ENCODE peak calls at places on chromosomes 1 and 21, in seven cellular contexts. N, R, Y, X, P, Q and T are unnamed samples.

GRCh38 chr1:64215576-64215975 is 12.2 kb downstream of the UBE2U start:
- DNase-seq in P (no peak), Y (no peak), Q (no peak), R (no peak), X (no peak), N (no peak), T (no peak)

GRCh38 chr1:213973129-213973528 is 14.6 kb upstream of the PROX1 start:
- DNase-seq in X (no peak), Q (no peak), R (no peak), N (no peak), Y (no peak), P (no peak), T (no peak)

GRCh38 chr1:199780948-199781347 is 246.6 kb upstream of the NR5A2 start:
- DNase-seq in P (no peak), Y (no peak), R (no peak), X (no peak), Q (no peak), N (peak; percentile 18), T (no peak)

GRCh38 chr1:180175806-180176205 is 21.1 kb downstream of the QSOX1 start:
- DNase-seq in N (no peak), P (no peak), X (no peak), Y (no peak), Q (peak; percentile 75), R (peak; percentile 54), T (peak; percentile 14)

GRCh38 chr1:101293461-101294045 is 56.7 kb downstream of the S1PR1 start:
- DNase-seq in Q (no peak), X (no peak), Y (peak; percentile 90), R (no peak), P (peak; percentile 64), N (peak; percentile 31), T (no peak)

GRCh38 chr21:42834730-42835191 is 44.6 kb downstream of the WDR4 start:
- DNase-seq in N (no peak), Y (no peak), Q (no peak), P (no peak), X (no peak), R (peak; percentile 83), T (no peak)

GRCh38 chr1:85576256-85576641 is 4.3 kb upstream of the CCN1 start:
- DNase-seq in Q (no peak), Y (no peak), P (no peak), R (no peak), N (no peak), X (peak; percentile 59), T (no peak)

GRCh38 chr1:234478481-234479309 is at the start of gene TARBP1:
- DNase-seq in Q (peak; percentile 72), X (peak; percentile 19), Y (peak; percentile 91), P (peak; percentile 46), R (no peak), N (peak; percentile 77), T (peak; percentile 78)

GRCh38 chr1:53576381-53576801 is 117.2 kb downstream of the DMRTB1 start:
- DNase-seq in Q (no peak), X (no peak), Y (no peak), N (no peak), P (no peak), R (peak; percentile 55), T (no peak)

GRCh38 chr21:39842741-39843146 is 24.5 kb upstream of the PCP4 start:
- DNase-seq in R (no peak), P (no peak), N (no peak), Y (no peak), Q (no peak), X (no peak), T (no peak)

GRCh38 chr1:173255214-173255813 is 48.2 kb upstream of the TNFSF4 start:
- DNase-seq in P (peak; percentile 52), Q (no peak), N (peak; percentile 74), X (peak; percentile 24), R (no peak), Y (peak; percentile 44), T (no peak)

GRCh38 chr1:26122988-26123973 is 11.7 kb downstream of the PDIK1L start:
- DNase-seq in P (peak; percentile 70), Y (no peak), X (no peak), R (no peak), N (no peak), Q (no peak), T (no peak)

GRCh38 chr1:3387401-3387800 is 67.1 kb upstream of the ARHGEF16 start:
- DNase-seq in P (no peak), X (no peak), R (no peak), Y (no peak), N (no peak), Q (no peak), T (no peak)

GRCh38 chr1:63732666-63733065 is 41.2 kb upstream of the ROR1 start:
- DNase-seq in Y (no peak), R (no peak), P (no peak), N (peak; percentile 28), Q (no peak), X (no peak), T (no peak)

GRCh38 chr1:46809071-46809470 is 10.2 kb downstream of the CYP4B1 start:
- DNase-seq in N (no peak), R (no peak), X (no peak), Q (no peak), Y (no peak), P (no peak), T (no peak)

GRCh38 chr21:45855248-45855801 is 126.2 kb upstream of the COL6A1 start:
- DNase-seq in Q (no peak), R (peak; percentile 68), Y (no peak), N (no peak), X (no peak), P (peak; percentile 44), T (no peak)

GRCh38 chr1:167122121-167122480 is 28.2 kb downstream of the STYXL2 start:
- DNase-seq in N (no peak), R (no peak), Q (no peak), X (no peak), Y (no peak), P (no peak), T (no peak)

GRCh38 chr1:45493116-45493697 is 2.2 kb upstream of the TESK2 start:
- DNase-seq in Q (no peak), Y (peak; percentile 77), X (no peak), R (no peak), P (peak; percentile 57), N (peak; percentile 78), T (no peak)

GRCh38 chr1:91876040-91876470 is 9.9 kb downstream of the TGFBR3 start:
- DNase-seq in P (no peak), N (no peak), Y (peak; percentile 88), R (no peak), Q (no peak), X (no peak), T (no peak)

GRCh38 chr1:9280015-9280860 is 12.5 kb upstream of the SPSB1 start:
- DNase-seq in N (peak; percentile 90), X (peak; percentile 78), P (peak; percentile 92), Y (peak; percentile 30), Q (no peak), R (peak; percentile 69), T (peak; percentile 84)

GRCh38 chr1:193799948-193800690 is 613.7 kb upstream of the B3GALT2 start:
- DNase-seq in P (no peak), R (no peak), Q (no peak), Y (no peak), X (no peak), N (no peak), T (no peak)

GRCh38 chr1:218718216-218718615 is 373.1 kb downstream of the TGFB2 start:
- DNase-seq in Q (no peak), Y (no peak), P (no peak), X (no peak), N (no peak), R (no peak), T (no peak)

GRCh38 chr21:37496972-37497371 is 130.4 kb downstream of the DYRK1A start:
- DNase-seq in Y (no peak), X (no peak), N (peak; percentile 33), Q (no peak), P (no peak), R (no peak), T (no peak)
- TF ChIP-seq CTCF in Y (no peak), X (no peak), N (peak; percentile 27), Q (peak; percentile 44), P (no peak), R (peak; percentile 77), T (no peak)

GRCh38 chr21:29334717-29335428 is 36.2 kb downstream of the BACH1 start:
- DNase-seq in X (no peak), Y (no peak), N (peak; percentile 69), R (no peak), P (peak; percentile 90), Q (no peak), T (no peak)
- TF ChIP-seq CTCF in X (no peak), Y (no peak), N (no peak), R (no peak), P (peak; percentile 35), Q (no peak), T (no peak)

DNA sequence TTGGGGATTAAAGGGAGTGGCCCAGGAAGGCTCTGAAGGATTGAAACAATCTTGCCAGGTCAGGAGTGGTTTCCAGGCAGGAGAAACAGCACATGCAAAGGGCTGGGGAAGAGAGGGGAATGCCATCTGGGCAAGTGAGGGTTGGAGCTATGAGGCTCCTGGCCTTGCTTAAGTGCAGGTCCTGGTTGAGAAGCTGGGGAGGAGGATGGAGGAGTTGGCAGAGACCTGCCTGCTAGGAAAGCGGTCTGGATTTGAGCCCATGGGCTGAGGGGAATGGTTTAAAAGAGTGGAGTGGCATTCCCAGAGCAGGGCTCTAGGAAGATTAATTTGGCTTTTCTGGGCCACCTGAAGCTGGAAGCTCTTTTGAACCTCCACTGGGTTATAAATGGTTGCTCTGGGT is 9.2 kb downstream of the IGSF21 start:
- DNase-seq in N (no peak), Y (no peak), Q (no peak), P (no peak), X (no peak), R (peak; percentile 28), T (no peak)
- TF ChIP-seq CTCF in N (no peak), Y (no peak), Q (no peak), P (no peak), X (no peak), R (no peak), T (no peak)

GRCh38 chr1:119316870-119317416 is 51.6 kb upstream of the HAO2 start:
- DNase-seq in Y (no peak), P (no peak), Q (no peak), N (no peak), R (no peak), X (no peak), T (no peak)
- TF ChIP-seq CTCF in Y (no peak), P (peak; percentile 42), Q (no peak), N (no peak), R (no peak), X (peak; percentile 29), T (no peak)